ENCODE peak calls at places on chromosomes 5 and 9, in seven cellular contexts. S is tibial nerve, E is esophagus squamous epithelium, Z is upper lobe of right lung, F is MM.1S, Y is colonic mucosa, C is heart left ventricle. D is an unnamed sample.

GRCh38 chr9:2493578-2493977 is 128.0 kb upstream of the VLDLR start:
- DNase-seq in F (no peak), Y (no peak), Z (no peak), C (no peak), S (no peak), E (no peak), D (no peak)

GRCh38 chr5:142013734-142014495 is 1.1 kb upstream of the GNPDA1 start:
- DNase-seq in F (no peak), C (peak), Z (no peak), E (no peak), Y (peak), S (peak), D (no peak)

GRCh38 chr5:78001198-78001597 is 225.1 kb upstream of the TBCA start:
- DNase-seq in Y (no peak), E (no peak), C (no peak), F (no peak), Z (no peak), S (no peak), D (no peak)

GRCh38 chr5:97528941-97529340 is 345.9 kb upstream of the RIOK2 start:
- DNase-seq in E (no peak), F (no peak), Y (no peak), Z (no peak), S (no peak), C (no peak), D (no peak)

GRCh38 chr5:64767959-64768357 is 533 bp downstream of the SREK1IP1 start:
- DNase-seq in F (peak), S (peak), C (peak), E (no peak), Y (peak), Z (no peak), D (peak)

GRCh38 chr9:9598723-9599122 is 1014.1 kb downstream of the PTPRD start:
- DNase-seq in Y (no peak), E (no peak), C (no peak), Z (no peak), F (no peak), S (no peak), D (no peak)

GRCh38 chr5:171736976-171737848 is 48.4 kb upstream of the SMIM23 start:
- DNase-seq in Z (peak), C (peak), Y (no peak), E (no peak), F (no peak), S (peak), D (no peak)

GRCh38 chr9:98867434-98868168 is 60.1 kb downstream of the GALNT12 start:
- DNase-seq in Z (no peak), F (no peak), Y (peak), S (peak), E (no peak), C (peak), D (peak)

GRCh38 chr5:134510970-134511795 is 14.3 kb upstream of the JADE2 start:
- DNase-seq in Y (no peak), E (no peak), S (no peak), F (no peak), C (no peak), Z (no peak), D (no peak)

GRCh38 chr5:151622367-151623097 is 31.4 kb upstream of the FAT2 start:
- DNase-seq in Y (no peak), F (no peak), Z (no peak), C (no peak), S (no peak), E (no peak), D (no peak)

GRCh38 chr5:171422902-171423663 is 3.6 kb downstream of the FGF18 start:
- DNase-seq in Z (no peak), F (no peak), S (no peak), C (peak), E (no peak), Y (no peak), D (peak)

GRCh38 chr5:170741801-170742200 is 41.7 kb upstream of the GABRP start:
- DNase-seq in C (no peak), Y (no peak), F (no peak), Z (no peak), E (no peak), S (no peak), D (no peak)

GRCh38 chr5:1069720-1070088 is 42.2 kb downstream of the SLC12A7 start:
- DNase-seq in C (no peak), Z (no peak), Y (no peak), E (no peak), F (no peak), S (no peak), D (no peak)

GRCh38 chr5:158245513-158245912 is 386.6 kb upstream of the CLINT1 start:
- DNase-seq in C (no peak), F (no peak), Z (no peak), S (no peak), E (no peak), Y (no peak), D (no peak)

GRCh38 chr5:19487484-19487883 is 500.5 kb downstream of the CDH18 start:
- DNase-seq in Z (no peak), C (no peak), Y (no peak), E (no peak), S (no peak), F (no peak), D (no peak)

GRCh38 chr9:5425006-5425628 is 12.6 kb downstream of the PLGRKT start:
- DNase-seq in F (peak), Y (no peak), C (no peak), S (no peak), Z (no peak), E (no peak), D (no peak)

GRCh38 chr5:21711854-21712752 is 1141.0 kb downstream of the CDH12 start:
- DNase-seq in C (no peak), F (no peak), E (no peak), Z (no peak), S (no peak), Y (no peak), D (no peak)

GRCh38 chr5:104186100-104186499 is 623.5 kb upstream of the NUDT12 start:
- DNase-seq in E (no peak), Z (peak), F (peak), C (no peak), Y (no peak), S (no peak), D (no peak)

GRCh38 chr9:87337335-87338074 is 160.2 kb upstream of the DAPK1 start:
- DNase-seq in S (no peak), C (no peak), E (no peak), F (no peak), Z (no peak), Y (no peak), D (no peak)

GRCh38 chr9:127915801-127916664 is 808 bp downstream of the ST6GALNAC4 start:
- DNase-seq in C (no peak), F (peak), E (no peak), Y (peak), Z (no peak), S (no peak), D (no peak)

GRCh38 chr5:144469106-144469505 is 298.4 kb downstream of the KCTD16 start:
- DNase-seq in E (no peak), Z (no peak), C (no peak), S (no peak), F (no peak), Y (no peak), D (no peak)

GRCh38 chr5:171314728-171315385 is 5.8 kb downstream of the TLX3 start:
- DNase-seq in Z (peak), S (no peak), F (no peak), C (no peak), E (no peak), Y (no peak), D (peak)

GRCh38 chr9:129175825-129176633 is 2.0 kb downstream of the IER5L start:
- DNase-seq in Y (peak), C (peak), S (peak), Z (peak), F (peak), E (no peak), D (peak)

GRCh38 chr9:24245988-24246387 is 299.7 kb downstream of the IZUMO3 start:
- DNase-seq in S (no peak), C (no peak), Z (no peak), E (no peak), Y (no peak), F (peak), D (no peak)

GRCh38 chr5:175254155-175254554 is 189.8 kb downstream of the DRD1 start:
- DNase-seq in Z (no peak), F (no peak), S (no peak), C (peak), Y (no peak), E (no peak), D (no peak)

GRCh38 chr9:133104718-133105460 is 16.2 kb downstream of the RALGDS start:
- DNase-seq in Y (no peak), Z (peak), E (no peak), F (no peak), S (no peak), C (no peak), D (peak)

GRCh38 chr5:154753792-154754191 is 1.4 kb upstream of the LARP1 start:
- DNase-seq in E (peak), C (peak), F (no peak), Z (no peak), S (peak), Y (peak), D (peak)

GRCh38 chr5:150562832-150563231 is 54.9 kb downstream of the NDST1 start:
- DNase-seq in S (peak), C (no peak), Z (no peak), E (no peak), Y (peak), F (peak), D (no peak)

GRCh38 chr9:71962328-71962727 is 50.9 kb downstream of the C9orf85 start:
- DNase-seq in E (no peak), C (no peak), Z (no peak), F (no peak), S (no peak), Y (peak), D (no peak)

DNA sequence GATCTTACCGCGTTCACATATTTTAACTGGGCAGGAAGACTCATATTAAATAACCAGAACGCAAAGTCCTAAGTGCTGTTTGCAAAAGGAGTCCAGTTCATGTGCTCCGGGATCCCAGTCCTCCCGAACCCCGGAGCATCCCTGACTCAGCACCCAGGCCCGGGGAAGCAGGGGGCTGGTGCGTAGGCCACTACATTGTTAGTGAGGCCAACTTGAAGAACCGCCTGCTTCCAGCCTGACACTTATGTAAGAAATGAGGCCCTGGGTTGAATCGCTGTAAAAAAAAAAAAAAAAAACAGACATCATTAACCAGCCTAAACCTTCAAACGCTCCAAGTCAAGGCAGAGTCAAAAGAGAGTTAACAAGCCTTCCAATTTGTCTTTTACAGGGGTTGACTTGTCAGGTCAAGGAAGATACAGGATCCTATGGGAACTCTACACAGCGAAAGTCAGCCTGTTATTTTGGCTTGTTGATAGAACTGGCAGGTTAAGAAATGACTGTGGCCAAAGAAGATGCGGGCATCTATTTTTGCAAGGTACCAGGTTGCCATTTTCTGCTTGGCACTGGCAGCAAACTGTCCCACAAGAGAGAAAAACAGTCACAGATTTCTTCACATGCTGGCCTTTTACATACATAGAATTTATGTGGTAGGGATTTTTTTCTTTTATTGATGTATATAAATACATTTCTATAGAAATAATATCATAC is 93.3 kb downstream of the ACTL7B start:
- DNase-seq in Z (no peak), S (no peak), F (no peak), E (no peak), C (no peak), Y (no peak), D (no peak)
- TF ChIP-seq CTCF in Z (no peak), S (no peak), F (no peak), E (no peak), C (no peak), Y (no peak), D (no peak)

DNA sequence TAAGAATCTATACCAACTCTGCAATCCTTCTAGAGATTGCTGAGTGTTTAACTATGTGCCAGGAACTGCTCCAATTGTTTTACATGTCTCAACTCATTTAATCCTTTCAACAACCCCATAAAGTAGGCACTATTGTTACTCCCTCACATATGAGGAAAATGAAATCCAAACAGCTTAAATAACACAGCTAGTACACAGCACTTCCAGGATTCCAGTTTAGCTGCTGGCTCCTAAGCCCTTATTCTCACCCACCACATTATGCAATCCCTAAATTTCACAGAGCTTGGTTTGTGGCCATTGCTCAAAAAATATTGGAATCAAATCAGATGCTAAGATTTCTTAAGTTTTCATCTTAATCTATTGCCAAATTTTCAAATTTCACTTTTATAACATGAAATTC is 84.9 kb downstream of the PRELID2 start:
- DNase-seq in F (no peak), E (no peak), S (peak), Y (no peak), Z (no peak), C (no peak), D (no peak)
- H3K4me3 ChIP-seq in F (no peak), E (no peak), S (no peak), Y (no peak), Z (no peak), C (no peak), D (no peak)

GRCh38 chr5:10708189-10708944 is 52.7 kb downstream of the DAP start:
- DNase-seq in F (no peak), S (no peak), Y (no peak), C (no peak), Z (no peak), E (no peak), D (no peak)
- H3K27ac ChIP-seq in F (no peak), S (no peak), Y (no peak), C (no peak), Z (no peak), E (no peak), D (no peak)

DNA sequence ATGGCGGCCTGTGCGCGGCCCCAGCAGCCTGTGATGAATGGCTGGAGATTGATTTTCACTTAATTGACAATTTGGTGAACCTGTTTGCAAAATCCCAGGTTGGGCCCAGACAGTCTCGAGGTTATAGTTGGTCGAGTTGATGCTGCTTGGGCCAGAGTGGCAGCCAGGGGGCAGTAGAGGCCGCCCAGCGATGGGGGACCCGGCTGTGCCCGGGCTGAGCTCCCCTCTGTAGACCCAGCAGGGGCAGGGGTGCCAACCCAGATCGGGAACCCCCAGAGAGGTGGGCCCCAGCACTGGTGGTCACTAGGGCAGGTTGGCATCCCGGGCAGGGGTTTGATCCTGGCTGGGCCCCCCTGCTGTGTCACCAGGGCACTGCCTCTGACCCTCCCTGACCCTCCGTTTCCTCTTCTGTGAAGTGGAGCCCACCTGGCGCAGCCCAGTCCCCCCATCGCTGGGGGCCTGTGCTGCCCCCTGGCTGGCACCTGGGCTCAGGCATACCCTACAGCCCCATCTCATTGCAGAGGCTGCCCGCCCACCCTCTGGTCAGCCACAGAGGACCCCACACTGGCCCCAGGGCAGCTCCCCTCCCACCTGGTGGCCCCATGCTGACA is 34.5 kb downstream of the LHX3 start:
- DNase-seq in E (no peak), Y (peak), C (no peak), F (no peak), Z (no peak), S (no peak), D (no peak)
- TF ChIP-seq CTCF in E (peak), Y (peak), C (peak), F (peak), Z (peak), S (peak), D (no peak)

DNA sequence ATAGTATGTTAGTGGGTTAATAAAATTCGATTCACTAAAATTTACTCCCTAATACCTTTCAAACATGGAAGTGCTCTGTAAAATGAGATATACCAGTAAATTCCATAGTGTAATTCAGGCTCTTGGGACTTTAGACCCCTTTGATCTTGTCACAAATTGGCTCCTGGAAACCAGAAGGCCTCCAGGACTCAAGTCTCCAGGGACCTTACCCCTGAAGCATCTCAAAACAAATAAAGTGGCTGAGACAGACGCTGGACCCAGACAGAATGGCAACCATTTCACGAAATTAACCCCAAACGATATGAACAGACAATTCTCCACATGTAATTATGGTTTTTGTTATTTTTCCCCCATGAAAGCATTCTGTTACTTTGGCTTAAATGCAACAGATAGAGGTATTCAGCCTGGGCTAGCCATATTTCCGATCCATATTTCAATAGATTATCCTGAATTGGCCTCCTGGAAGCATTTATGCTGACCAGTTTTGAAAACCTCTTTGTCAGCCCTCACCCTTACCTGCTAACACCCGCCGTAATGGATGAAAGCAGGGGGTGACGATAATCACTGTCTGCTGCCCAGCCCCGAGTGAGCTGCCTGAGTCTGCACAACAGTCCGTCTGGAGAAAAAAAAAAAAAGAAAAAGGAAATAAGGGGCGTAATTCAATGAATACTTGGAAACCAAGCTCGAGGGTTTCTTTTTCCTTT is 34.1 kb upstream of the EFNA5 start:
- DNase-seq in Z (no peak), F (no peak), C (no peak), Y (no peak), E (no peak), S (no peak), D (no peak)
- H3K4me3 ChIP-seq in Z (no peak), F (no peak), C (no peak), Y (no peak), E (no peak), S (no peak), D (peak)

DNA sequence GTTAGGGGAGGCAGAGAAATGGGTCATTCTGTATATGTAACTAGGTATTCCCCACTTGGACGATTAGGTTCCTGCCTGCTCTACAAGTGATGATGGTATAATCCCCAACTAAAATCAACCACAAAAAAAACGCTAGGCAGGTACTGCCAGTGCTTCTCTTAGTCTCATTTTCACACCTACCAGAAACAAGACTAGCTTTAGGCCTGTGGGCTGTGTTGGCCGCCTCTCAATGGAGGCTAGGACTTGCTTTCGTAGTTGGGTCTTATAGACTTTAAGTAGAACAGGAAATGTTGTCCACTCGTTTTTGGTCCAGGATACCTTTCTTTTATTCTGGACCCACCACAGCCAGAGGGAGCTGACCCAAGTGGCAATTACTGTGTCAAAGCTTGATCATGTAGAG is 111.8 kb downstream of the UNC13B start:
- DNase-seq in E (no peak), C (no peak), F (no peak), S (no peak), Z (no peak), Y (no peak), D (no peak)
- H3K27ac ChIP-seq in E (no peak), C (no peak), F (no peak), S (no peak), Z (no peak), Y (no peak), D (no peak)